ENCODE peak calls at places on chromosomes 11 and 22, in five cellular contexts. Q is left colon; S is DMS153; K is CD8-positive, alpha-beta memory T cell; A is ureter. I is an unnamed sample.

GRCh38 chr11:17498475-17498874 is 21.8 kb upstream of the ABCC8 start:
- DNase-seq in Q (no peak), S (peak), K (no peak), A (no peak), I (no peak)

GRCh38 chr11:126335463-126335760 is 20.1 kb upstream of the ST3GAL4 start:
- DNase-seq in Q (no peak), S (no peak), K (no peak), A (no peak), I (no peak)

GRCh38 chr11:101797335-101797734 is 117.5 kb upstream of the CEP126 start:
- DNase-seq in Q (no peak), S (no peak), K (no peak), A (no peak), I (no peak)

GRCh38 chr11:10493041-10493663 is 38.1 kb downstream of the AMPD3 start:
- DNase-seq in Q (no peak), S (no peak), K (no peak), A (no peak), I (no peak)

GRCh38 chr11:76788661-76789442 is 5.7 kb downstream of the TSKU start:
- DNase-seq in Q (peak), S (peak), K (no peak), A (peak), I (no peak)

GRCh38 chr11:12242071-12242672 is 131.8 kb downstream of the MICAL2 start:
- DNase-seq in Q (no peak), S (no peak), K (peak), A (no peak), I (no peak)

GRCh38 chr11:2090172-2091111 is 48.7 kb downstream of the IGF2 start:
- DNase-seq in Q (no peak), S (no peak), K (no peak), A (peak), I (no peak)

GRCh38 chr11:45617886-45618601 is 47.4 kb downstream of the CHST1 start:
- DNase-seq in Q (no peak), S (no peak), K (no peak), A (no peak), I (no peak)

GRCh38 chr11:119167933-119168332 is 592 bp upstream of the NLRX1 start:
- DNase-seq in Q (peak), S (no peak), K (no peak), A (no peak), I (no peak)

GRCh38 chr22:19875531-19876313 is 21.0 kb upstream of the GNB1L start:
- DNase-seq in Q (no peak), S (no peak), K (no peak), A (peak), I (no peak)

GRCh38 chr11:64869571-64870175 is 8.7 kb downstream of the EHD1 start:
- DNase-seq in Q (peak), S (no peak), K (no peak), A (no peak), I (no peak)

I was measured in HL-60.